ENCODE peak calls at places on chromosomes 2 and 18, in seven cellular contexts. N is fibroblast of mammary gland, Z is natural killer cell, P is HCT116, J is GM13976, T is H9, D is MM.1S. W is an unnamed sample.

GRCh38 chr2:150644298-150645067 is 157.0 kb upstream of the RND3 start:
- DNase-seq in N (peak), Z (no peak), P (no peak), J (no peak), T (no peak), D (no peak), W (no peak)

GRCh38 chr2:17620841-17621240 is 80.3 kb downstream of the VSNL1 start:
- DNase-seq in N (peak), Z (no peak), P (no peak), J (no peak), T (no peak), D (no peak), W (no peak)

GRCh38 chr2:23449413-23449812 is 64.4 kb downstream of the KLHL29 start:
- DNase-seq in N (no peak), Z (no peak), P (no peak), J (peak), T (no peak), D (no peak), W (no peak)

GRCh38 chr2:37453024-37453423 is 108.6 kb downstream of the QPCT start:
- DNase-seq in N (no peak), Z (no peak), P (no peak), J (no peak), T (no peak), D (no peak), W (no peak)

GRCh38 chr2:101096619-101097142 is 54.5 kb downstream of the TBC1D8 start:
- DNase-seq in N (no peak), Z (no peak), P (no peak), J (no peak), T (no peak), D (no peak), W (no peak)

GRCh38 chr2:134282638-134283400 is 28.9 kb downstream of the MGAT5 start:
- DNase-seq in N (no peak), Z (peak), P (no peak), J (peak), T (no peak), D (peak), W (no peak)

GRCh38 chr2:68737717-68738116 is 3.1 kb downstream of the ARHGAP25 start:
- DNase-seq in N (no peak), Z (no peak), P (no peak), J (no peak), T (no peak), D (peak), W (peak)

GRCh38 chr2:88626171-88627054 is 851 bp downstream of the EIF2AK3 start:
- DNase-seq in N (no peak), Z (peak), P (no peak), J (peak), T (peak), D (peak), W (peak)

GRCh38 chr18:13375302-13376255 is 157.0 kb downstream of the LDLRAD4 start:
- DNase-seq in N (peak), Z (no peak), P (peak), J (peak), T (no peak), D (no peak), W (no peak)

GRCh38 chr2:201932511-201932910 is 101.1 kb upstream of the FZD7 start:
- DNase-seq in N (no peak), Z (no peak), P (no peak), J (no peak), T (no peak), D (no peak), W (no peak)

GRCh38 chr18:46071894-46072867 is at the start of gene PSTPIP2:
- DNase-seq in N (peak), Z (peak), P (peak), J (peak), T (peak), D (no peak), W (peak)

GRCh38 chr2:85183481-85183880 is 50.3 kb downstream of the TCF7L1 start:
- DNase-seq in N (peak), Z (no peak), P (no peak), J (no peak), T (no peak), D (no peak), W (no peak)

GRCh38 chr2:49288902-49289680 is 134.8 kb upstream of the FSHR start:
- DNase-seq in N (no peak), Z (no peak), P (no peak), J (no peak), T (no peak), D (peak), W (no peak)

GRCh38 chr2:65536596-65536995 is 104.2 kb upstream of the SPRED2 start:
- DNase-seq in N (no peak), Z (no peak), P (no peak), J (peak), T (no peak), D (no peak), W (no peak)

GRCh38 chr2:133264951-133265949 is 303.0 kb downstream of the NCKAP5 start:
- DNase-seq in N (no peak), Z (no peak), P (no peak), J (peak), T (peak), D (no peak), W (no peak)

GRCh38 chr2:15769676-15770075 is 170.7 kb upstream of the MYCN start:
- DNase-seq in N (no peak), Z (no peak), P (no peak), J (no peak), T (no peak), D (no peak), W (no peak)

GRCh38 chr18:31077883-31078282 is 24.3 kb downstream of the DSC2 start:
- DNase-seq in N (no peak), Z (no peak), P (no peak), J (no peak), T (no peak), D (no peak), W (no peak)

GRCh38 chr2:137493261-137493660 is 471.0 kb upstream of the HNMT start:
- DNase-seq in N (no peak), Z (no peak), P (no peak), J (no peak), T (no peak), D (no peak), W (no peak)

GRCh38 chr2:127661072-127661618 is 14.2 kb downstream of the LIMS2 start:
- DNase-seq in N (no peak), Z (no peak), P (no peak), J (no peak), T (no peak), D (no peak), W (no peak)

GRCh38 chr2:3960106-3960505 is 256.7 kb downstream of the DCDC2C start:
- DNase-seq in N (no peak), Z (no peak), P (no peak), J (no peak), T (no peak), D (no peak), W (no peak)

GRCh38 chr18:53324353-53324752 is 900.1 kb downstream of the MBD2 start:
- DNase-seq in N (no peak), Z (no peak), P (no peak), J (no peak), T (no peak), D (no peak), W (no peak)

GRCh38 chr2:15809504-15809903 is 130.8 kb upstream of the MYCN start:
- DNase-seq in N (no peak), Z (no peak), P (no peak), J (no peak), T (peak), D (no peak), W (no peak)

GRCh38 chr2:70541481-70542020 is 12.1 kb downstream of the TGFA start:
- DNase-seq in N (no peak), Z (no peak), P (no peak), J (no peak), T (no peak), D (peak), W (no peak)

GRCh38 chr18:63241317-63241712 is 78.3 kb downstream of the BCL2 start:
- DNase-seq in N (no peak), Z (no peak), P (no peak), J (no peak), T (no peak), D (no peak), W (no peak)

GRCh38 chr18:24704921-24705620 is 244.6 kb downstream of the HRH4 start:
- DNase-seq in N (peak), Z (no peak), P (no peak), J (no peak), T (no peak), D (no peak), W (no peak)

GRCh38 chr2:30608643-30609042 is 161.6 kb downstream of the LCLAT1 start:
- DNase-seq in N (peak), Z (no peak), P (no peak), J (no peak), T (no peak), D (no peak), W (no peak)

GRCh38 chr2:58521803-58522602 is 280.9 kb upstream of the FANCL start:
- DNase-seq in N (peak), Z (no peak), P (no peak), J (no peak), T (no peak), D (no peak), W (no peak)

GRCh38 chr18:59008302-59008974 is 131.2 kb upstream of the SEC11C start:
- DNase-seq in N (peak), Z (no peak), P (peak), J (no peak), T (peak), D (no peak), W (no peak)

GRCh38 chr2:222944552-222944951 is 83.7 kb downstream of the ACSL3 start:
- DNase-seq in N (no peak), Z (no peak), P (no peak), J (no peak), T (no peak), D (no peak), W (no peak)

GRCh38 chr2:23390152-23390551 is 5.2 kb downstream of the KLHL29 start:
- DNase-seq in N (peak), Z (no peak), P (no peak), J (no peak), T (no peak), D (no peak), W (no peak)

GRCh38 chr18:64148988-64149387 is at the start of gene LINC00305:
- DNase-seq in N (no peak), Z (no peak), P (no peak), J (no peak), T (no peak), D (no peak), W (no peak)

GRCh38 chr2:219519526-219519916 is 5.2 kb downstream of the ASIC4 start:
- DNase-seq in N (no peak), Z (no peak), P (no peak), J (no peak), T (no peak), D (no peak), W (no peak)

GRCh38 chr18:136433-136832 is 21.9 kb upstream of the USP14 start:
- DNase-seq in N (no peak), Z (no peak), P (no peak), J (no peak), T (no peak), D (peak), W (no peak)

GRCh38 chr2:49616800-49617199 is 462.5 kb upstream of the FSHR start:
- DNase-seq in N (peak), Z (no peak), P (no peak), J (peak), T (no peak), D (peak), W (no peak)

GRCh38 chr2:171479154-171479814 is 43.0 kb upstream of the CYBRD1 start:
- DNase-seq in N (no peak), Z (no peak), P (no peak), J (peak), T (no peak), D (no peak), W (no peak)

GRCh38 chr2:27211241-27211942 is 449 bp upstream of the ATRAID start:
- DNase-seq in N (peak), Z (no peak), P (no peak), J (peak), T (no peak), D (no peak), W (no peak)

GRCh38 chr2:96493072-96493471 is 12.1 kb downstream of the NEURL3 start:
- DNase-seq in N (no peak), Z (no peak), P (peak), J (no peak), T (peak), D (no peak), W (no peak)

GRCh38 chr2:226464380-226464779 is 335.2 kb downstream of the IRS1 start:
- DNase-seq in N (no peak), Z (no peak), P (no peak), J (no peak), T (no peak), D (peak), W (no peak)

DNA sequence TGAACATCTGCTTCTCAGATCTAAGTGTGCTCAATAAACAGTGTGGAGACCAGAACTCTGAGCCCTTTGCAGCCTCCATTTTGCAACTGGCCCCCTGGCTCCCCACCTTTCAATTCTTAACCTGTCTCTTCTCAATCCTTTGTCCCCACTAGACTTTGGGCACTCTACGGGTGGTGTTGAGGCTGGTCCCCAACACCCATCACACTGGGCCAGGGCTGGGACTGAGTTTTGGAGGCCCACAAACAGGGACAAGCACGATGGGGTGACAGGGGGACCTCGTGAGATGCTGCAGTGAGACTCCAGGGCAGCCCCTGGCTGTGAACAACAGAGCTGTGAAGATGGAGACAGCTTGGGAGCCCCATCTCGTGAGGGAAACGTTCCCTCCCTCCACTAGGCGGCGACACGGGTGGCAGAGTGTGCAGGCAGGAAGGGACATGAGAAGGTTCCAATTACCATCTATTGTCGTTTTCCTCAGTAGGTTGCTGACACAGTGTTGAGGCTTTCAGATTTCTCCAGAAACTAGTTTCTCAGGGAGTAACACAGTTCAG is 1.2 kb downstream of the ANKMY1 start:
- DNase-seq in N (peak), Z (peak), P (no peak), J (peak), T (peak), D (no peak), W (peak)
- TF ChIP-seq CTCF in N (peak), Z (peak), P (peak), J (peak), T (peak), D (peak), W (no peak)

GRCh38 chr2:233925402-233925801 is 8.2 kb downstream of the TRPM8 start:
- DNase-seq in N (no peak), Z (no peak), P (no peak), J (no peak), T (no peak), D (no peak), W (no peak)

GRCh38 chr2:233934524-233934923 is 17.4 kb downstream of the TRPM8 start:
- DNase-seq in N (no peak), Z (no peak), P (no peak), J (no peak), T (no peak), D (no peak), W (no peak)

GRCh38 chr2:233926806-233927205 is 9.6 kb downstream of the TRPM8 start:
- DNase-seq in N (no peak), Z (no peak), P (no peak), J (no peak), T (no peak), D (no peak), W (no peak)

GRCh38 chr2:233928594-233929351 is 11.6 kb downstream of the TRPM8 start:
- DNase-seq in N (peak), Z (no peak), P (no peak), J (no peak), T (peak), D (no peak), W (peak)

DNA sequence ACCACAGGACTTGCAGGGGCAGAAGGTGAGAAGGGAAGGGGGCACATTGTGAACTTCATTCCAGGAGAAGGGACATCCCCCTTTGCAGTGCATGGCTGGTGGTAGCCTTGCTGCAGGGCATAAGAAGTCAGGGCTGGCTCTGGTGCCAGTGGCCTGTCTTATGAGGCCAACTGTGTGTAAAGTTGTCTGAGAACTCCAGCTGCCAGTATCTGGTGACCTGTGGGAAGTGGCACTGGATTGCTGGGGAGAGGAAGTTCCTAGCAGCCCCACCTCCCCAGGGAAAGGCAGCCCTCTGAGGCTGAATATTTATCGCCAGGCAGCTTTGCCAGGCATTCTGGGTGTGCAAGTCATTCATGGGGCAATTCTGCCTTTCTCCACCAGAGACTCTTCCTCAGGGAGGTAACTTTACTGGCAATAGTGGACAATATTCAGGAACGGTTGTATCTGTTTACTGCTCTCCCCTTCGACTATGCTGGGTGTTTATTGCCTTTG is 12.2 kb downstream of the TRPM8 start:
- DNase-seq in N (no peak), Z (no peak), P (peak), J (no peak), T (peak), D (no peak), W (no peak)
- TF ChIP-seq CTCF in N (no peak), Z (no peak), P (peak), J (no peak), T (peak), D (no peak), W (no peak)

DNA sequence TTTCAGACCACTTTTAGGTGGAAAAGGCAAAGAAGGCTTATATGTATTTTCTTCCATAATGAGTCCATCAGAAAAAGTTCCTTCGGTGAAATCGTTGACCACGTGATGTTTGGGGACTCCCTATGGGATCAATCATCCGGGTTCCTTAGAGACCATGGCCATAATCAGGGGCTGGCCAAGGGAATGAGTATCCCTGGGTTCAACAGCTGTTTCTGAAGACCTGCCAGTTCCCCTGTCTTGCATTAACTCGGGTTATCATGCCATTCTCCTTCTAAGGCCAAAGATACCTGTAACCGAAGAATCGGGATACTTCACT is 18.7 kb upstream of the TMEM177 start:
- DNase-seq in N (no peak), Z (no peak), P (no peak), J (no peak), T (no peak), D (no peak), W (no peak)
- TF ChIP-seq CTCF in N (no peak), Z (peak), P (no peak), J (no peak), T (no peak), D (no peak), W (peak)

GRCh38 chr2:7084601-7085000 is 167.4 kb downstream of the RNF144A start:
- DNase-seq in N (no peak), Z (no peak), P (no peak), J (no peak), T (no peak), D (no peak), W (no peak)

GRCh38 chr2:7089284-7089683 is 172.1 kb downstream of the RNF144A start:
- DNase-seq in N (no peak), Z (no peak), P (no peak), J (no peak), T (no peak), D (no peak), W (no peak)

DNA sequence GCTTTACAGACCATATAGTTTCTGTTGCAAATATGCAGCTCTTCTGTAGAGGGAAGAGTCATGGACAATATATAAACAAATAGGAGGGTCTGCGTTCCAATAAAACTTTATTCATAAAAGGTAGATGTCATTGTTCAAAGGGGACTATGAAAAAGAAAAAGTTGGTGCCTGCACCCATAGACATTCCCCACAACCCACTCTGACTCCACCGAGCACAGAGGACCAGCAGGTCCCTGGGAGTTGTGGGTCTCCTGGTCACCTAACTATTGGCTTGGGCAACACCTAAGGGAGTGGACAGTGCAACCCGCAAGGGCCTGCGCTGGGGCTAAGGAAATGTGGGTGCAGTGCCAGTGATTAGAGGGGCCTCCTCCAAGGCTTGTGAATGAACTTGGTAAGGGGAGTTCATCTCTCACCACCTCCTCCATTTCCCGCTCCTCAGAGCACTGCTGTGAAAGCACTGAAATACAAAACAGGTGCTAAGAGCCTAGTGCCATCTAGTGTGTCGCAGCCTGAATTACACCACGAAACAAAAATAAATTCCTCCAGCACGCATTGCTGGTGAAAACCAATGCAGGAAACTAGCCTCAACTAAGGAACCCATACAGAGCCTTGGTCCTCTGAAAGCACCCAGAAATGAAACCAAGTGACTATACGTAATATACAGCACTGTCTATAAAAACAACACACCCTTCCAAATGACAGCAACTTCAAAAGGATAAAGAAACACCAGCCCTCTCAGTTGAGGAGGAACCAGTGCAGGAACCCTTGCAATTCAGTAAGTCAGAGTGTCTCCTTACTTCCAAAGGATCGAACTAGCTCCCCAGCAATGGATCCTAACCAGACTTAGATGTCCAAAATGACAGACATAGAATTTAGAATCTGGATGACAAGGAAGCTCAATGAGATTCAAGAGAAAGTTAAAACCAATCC is 166.6 kb downstream of the RNF144A start:
- DNase-seq in N (peak), Z (no peak), P (peak), J (no peak), T (peak), D (peak), W (no peak)
- TF ChIP-seq CTCF in N (peak), Z (no peak), P (peak), J (peak), T (peak), D (peak), W (no peak)

GRCh38 chr2:224749136-224749535 is 33.0 kb upstream of the CCDC195 start:
- DNase-seq in N (no peak), Z (no peak), P (no peak), J (no peak), T (no peak), D (no peak), W (no peak)
- TF ChIP-seq CTCF in N (peak), Z (no peak), P (peak), J (no peak), T (peak), D (no peak), W (no peak)

GRCh38 chr2:25948437-25948836 is 33.9 kb downstream of the KIF3C start:
- DNase-seq in N (no peak), Z (no peak), P (no peak), J (no peak), T (no peak), D (no peak), W (no peak)

GRCh38 chr2:25955869-25956535 is 26.3 kb downstream of the KIF3C start:
- DNase-seq in N (no peak), Z (no peak), P (no peak), J (no peak), T (no peak), D (no peak), W (no peak)

GRCh38 chr2:25954199-25954752 is 28.0 kb downstream of the KIF3C start:
- DNase-seq in N (no peak), Z (no peak), P (no peak), J (no peak), T (peak), D (no peak), W (no peak)

GRCh38 chr2:25955036-25955435 is 27.3 kb downstream of the KIF3C start:
- DNase-seq in N (no peak), Z (no peak), P (no peak), J (no peak), T (no peak), D (no peak), W (no peak)

GRCh38 chr2:25951071-25951547 is 31.2 kb downstream of the KIF3C start:
- DNase-seq in N (peak), Z (peak), P (peak), J (peak), T (peak), D (peak), W (peak)
- TF ChIP-seq CTCF in N (peak), Z (peak), P (peak), J (peak), T (peak), D (peak), W (peak)